ENCODE peak calls at places on chromosomes 1 and 21, in five cellular contexts. One of them, this sample, is unnamed.

GRCh38 chr1:181112071-181112929 is 23.8 kb downstream of the IER5 start:
- DNase-seq in activated CD4-positive, CD25-positive, alpha-beta regulatory T cell: no peak
- DNase-seq in GM03348: peak
- DNase-seq in HCT116: peak
- DNase-seq in activated naive CD8-positive, alpha-beta T cell treated with anti-CD3 and anti-CD28 coated beads, Interleukin-2, amount 50 U/mL, for 24 hours: no peak
- DNase-seq in this sample: peak

GRCh38 chr1:12124693-12125421 is 41.9 kb upstream of the TNFRSF1B start:
- DNase-seq in GM03348: peak
- DNase-seq in HCT116: peak
- DNase-seq in activated naive CD8-positive, alpha-beta T cell treated with anti-CD3 and anti-CD28 coated beads, Interleukin-2, amount 50 U/mL, for 24 hours: peak
- DNase-seq in activated CD4-positive, CD25-positive, alpha-beta regulatory T cell: peak
- DNase-seq in this sample: no peak

GRCh38 chr1:51354417-51354816 is 24.1 kb upstream of the TTC39A start:
- DNase-seq in GM03348: no peak
- DNase-seq in activated CD4-positive, CD25-positive, alpha-beta regulatory T cell: no peak
- DNase-seq in HCT116: no peak
- DNase-seq in activated naive CD8-positive, alpha-beta T cell treated with anti-CD3 and anti-CD28 coated beads, Interleukin-2, amount 50 U/mL, for 24 hours: no peak
- DNase-seq in this sample: no peak

GRCh38 chr1:12038356-12039140 is 19.2 kb downstream of the MIIP start:
- DNase-seq in activated naive CD8-positive, alpha-beta T cell treated with anti-CD3 and anti-CD28 coated beads, Interleukin-2, amount 50 U/mL, for 24 hours: no peak
- DNase-seq in GM03348: no peak
- DNase-seq in activated CD4-positive, CD25-positive, alpha-beta regulatory T cell: no peak
- DNase-seq in HCT116: no peak
- DNase-seq in this sample: no peak

GRCh38 chr21:36729301-36729970 is 30.5 kb downstream of the SIM2 start:
- DNase-seq in activated CD4-positive, CD25-positive, alpha-beta regulatory T cell: no peak
- DNase-seq in HCT116: no peak
- DNase-seq in activated naive CD8-positive, alpha-beta T cell treated with anti-CD3 and anti-CD28 coated beads, Interleukin-2, amount 50 U/mL, for 24 hours: no peak
- DNase-seq in GM03348: no peak
- DNase-seq in this sample: no peak

GRCh38 chr1:172647110-172647564 is 11.8 kb upstream of the FASLG start:
- DNase-seq in activated naive CD8-positive, alpha-beta T cell treated with anti-CD3 and anti-CD28 coated beads, Interleukin-2, amount 50 U/mL, for 24 hours: peak
- DNase-seq in HCT116: no peak
- DNase-seq in activated CD4-positive, CD25-positive, alpha-beta regulatory T cell: no peak
- DNase-seq in GM03348: no peak
- DNase-seq in this sample: no peak

GRCh38 chr1:1941211-1941841 is 22.2 kb upstream of the TMEM52 start:
- DNase-seq in HCT116: no peak
- DNase-seq in activated naive CD8-positive, alpha-beta T cell treated with anti-CD3 and anti-CD28 coated beads, Interleukin-2, amount 50 U/mL, for 24 hours: no peak
- DNase-seq in activated CD4-positive, CD25-positive, alpha-beta regulatory T cell: no peak
- DNase-seq in GM03348: no peak
- DNase-seq in this sample: no peak

GRCh38 chr21:15797577-15798363 is 68.0 kb downstream of the USP25 start:
- DNase-seq in activated naive CD8-positive, alpha-beta T cell treated with anti-CD3 and anti-CD28 coated beads, Interleukin-2, amount 50 U/mL, for 24 hours: no peak
- DNase-seq in HCT116: no peak
- DNase-seq in GM03348: no peak
- DNase-seq in activated CD4-positive, CD25-positive, alpha-beta regulatory T cell: no peak
- DNase-seq in this sample: no peak

GRCh38 chr1:156012051-156012817 is 8.5 kb downstream of the SSR2 start:
- DNase-seq in HCT116: no peak
- DNase-seq in activated naive CD8-positive, alpha-beta T cell treated with anti-CD3 and anti-CD28 coated beads, Interleukin-2, amount 50 U/mL, for 24 hours: no peak
- DNase-seq in activated CD4-positive, CD25-positive, alpha-beta regulatory T cell: no peak
- DNase-seq in GM03348: no peak
- DNase-seq in this sample: no peak

GRCh38 chr1:107941123-107941522 is 23.9 kb downstream of the VAV3 start:
- DNase-seq in GM03348: no peak
- DNase-seq in activated naive CD8-positive, alpha-beta T cell treated with anti-CD3 and anti-CD28 coated beads, Interleukin-2, amount 50 U/mL, for 24 hours: no peak
- DNase-seq in HCT116: no peak
- DNase-seq in activated CD4-positive, CD25-positive, alpha-beta regulatory T cell: no peak
- DNase-seq in this sample: no peak

This sample was measured in keratinocyte.